ENCODE peak calls at places on chromosomes 16 and 17, in nine cellular contexts. Z, S, T, U, Q, I, E, R and G are unnamed samples.

GRCh38 chr16:85178006-85178591 is 65.8 kb upstream of the CIBAR2 start:
- DNase-seq in S (no peak), U (no peak), E (no peak), R (no peak), Q (no peak), I (no peak), T (no peak), Z (peak; percentile 36), G (no peak)

GRCh38 chr17:64747938-64748540 is 85.9 kb upstream of the SMURF2 start:
- DNase-seq in S (no peak), R (no peak), Z (no peak), T (no peak), I (no peak), E (no peak), Q (no peak), U (no peak), G (no peak)

GRCh38 chr16:79848739-79849518 is 248.4 kb upstream of the MAF start:
- DNase-seq in Z (no peak), Q (peak; percentile 17), I (no peak), U (no peak), S (no peak), T (no peak), R (no peak), E (no peak), G (no peak)

GRCh38 chr16:20849587-20850390 is 43.5 kb downstream of the REXO5 start:
- DNase-seq in S (peak; percentile 71), I (peak; percentile 48), U (peak; percentile 41), E (peak; percentile 73), Q (peak; percentile 51), Z (peak; percentile 67), T (peak; percentile 26), R (peak; percentile 67), G (peak; percentile 52)

GRCh38 chr16:70573451-70574121 is 50.0 kb downstream of the SF3B3 start:
- DNase-seq in Z (no peak), I (no peak), Q (no peak), E (peak; percentile 45), S (no peak), T (no peak), R (no peak), U (peak; percentile 28), G (no peak)

GRCh38 chr16:81265658-81266451 is 27.4 kb downstream of the BCO1 start:
- DNase-seq in S (peak; percentile 66), Q (peak; percentile 72), E (peak; percentile 86), Z (peak; percentile 66), I (no peak), R (peak; percentile 86), T (no peak), U (peak; percentile 16), G (no peak)

GRCh38 chr17:81392909-81393654 is 2.2 kb upstream of the BAHCC1 start:
- DNase-seq in I (no peak), Z (no peak), T (peak; percentile 39), S (no peak), E (peak; percentile 48), Q (peak; percentile 36), R (no peak), U (no peak), G (no peak)

GRCh38 chr16:66970775-66971725 is 10.0 kb downstream of the CES3 start:
- DNase-seq in Q (no peak), I (no peak), S (no peak), T (no peak), Z (no peak), R (no peak), E (no peak), U (no peak), G (no peak)

GRCh38 chr17:80279895-80280294 is 19.2 kb downstream of the RNF213 start:
- DNase-seq in E (peak; percentile 73), Z (peak; percentile 77), U (no peak), S (no peak), R (peak; percentile 75), I (no peak), T (no peak), Q (no peak), G (no peak)

GRCh38 chr17:75515523-75516254 is at the start of gene CASKIN2:
- DNase-seq in I (peak; percentile 65), Z (peak; percentile 94), R (peak; percentile 97), Q (peak; percentile 91), S (peak; percentile 95), T (peak; percentile 99), E (peak; percentile 98), U (peak; percentile 96), G (peak; percentile 76)

GRCh38 chr17:47901423-47901822 is 5.4 kb downstream of the SP2 start:
- DNase-seq in Q (no peak), T (no peak), E (no peak), Z (no peak), S (no peak), R (no peak), I (no peak), U (no peak), G (no peak)
- H3K4me3 ChIP-seq in Q (no peak overlapping the region), T (no peak overlapping the region), E (no peak overlapping the region), Z (no peak overlapping the region), S (no peak overlapping the region), R (no peak overlapping the region), I (no peak overlapping the region), U (no peak overlapping the region), G (no peak overlapping the region)

GRCh38 chr17:60716766-60717165 is 39.1 kb downstream of the BCAS3 start:
- DNase-seq in T (no peak), Z (no peak), S (no peak), E (no peak), R (no peak), Q (no peak), U (no peak), I (no peak), G (no peak)

GRCh38 chr17:60713619-60714018 is 36.0 kb downstream of the BCAS3 start:
- DNase-seq in R (no peak), S (no peak), I (no peak), U (no peak), E (no peak), Z (no peak), Q (no peak), T (no peak), G (no peak)

GRCh38 chr17:60717814-60718213 is 40.2 kb downstream of the BCAS3 start:
- DNase-seq in Q (no peak), S (no peak), R (no peak), E (no peak), Z (no peak), T (no peak), U (no peak), I (no peak), G (no peak)

DNA sequence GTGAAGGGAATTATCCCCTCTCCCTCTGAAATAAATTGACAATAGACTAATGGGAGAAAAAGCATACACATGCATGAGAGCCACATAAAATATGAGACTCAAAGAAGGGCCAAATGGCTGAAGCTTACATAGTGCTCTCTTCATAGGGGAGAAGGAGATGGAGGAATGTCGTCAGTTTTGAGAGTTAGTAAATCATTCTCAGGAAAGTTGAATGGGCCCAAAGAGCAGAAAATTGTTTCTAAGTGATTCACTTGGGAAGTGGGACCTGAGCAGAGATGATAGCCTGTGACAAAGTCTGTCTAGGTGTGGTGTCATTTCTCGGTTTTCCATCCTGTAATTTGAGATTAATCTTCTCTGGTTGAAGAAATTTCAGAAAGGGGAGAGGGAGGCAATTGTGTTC is 35.0 kb downstream of the BCAS3 start:
- DNase-seq in S (no peak), I (no peak), T (no peak), Z (no peak), E (no peak), Q (no peak), U (no peak), R (no peak), G (no peak)
- H3K4me1 ChIP-seq in S (no peaks in the 10 kb centered on the region), I (no peaks in the 10 kb centered on the region), T (peaks cover 14% of the 10 kb centered on the region), Z (no peaks in the 10 kb centered on the region), E (no peaks in the 10 kb centered on the region), Q (no peaks in the 10 kb centered on the region), U (no peaks in the 10 kb centered on the region), R (no peaks in the 10 kb centered on the region), G (no peaks in the 10 kb centered on the region)

GRCh38 chr17:67466251-67466650 is 89.2 kb downstream of the PITPNC1 start:
- DNase-seq in Q (no peak), I (no peak), E (no peak), U (no peak), T (no peak), S (no peak), R (no peak), Z (no peak), G (no peak)
- H3K27ac ChIP-seq in Q (no peak overlapping the region), I (no peak overlapping the region), E (no peak overlapping the region), U (no peak overlapping the region), T (no peak overlapping the region), S (no peak overlapping the region), R (no peak overlapping the region), Z (no peak overlapping the region), G (peak overlapping the region; percentile 63)

GRCh38 chr17:51155416-51155815 is 2.1 kb downstream of the NME1 start:
- DNase-seq in I (no peak), T (no peak), S (no peak), Q (no peak), R (no peak), Z (no peak), U (no peak), E (no peak), G (no peak)
- H3K4me3 ChIP-seq in I (no peak overlapping the region), T (peak overlapping the region; percentile 74), S (no peak overlapping the region), Q (no peak overlapping the region), R (no peak overlapping the region), Z (no peak overlapping the region), U (no peak overlapping the region), E (no peak overlapping the region), G (no peak overlapping the region)